ENCODE peak calls at places on chromosome 5, in nine cellular contexts. W, N, Z, G, U, L, O, X and A are unnamed samples.

GRCh38 chr5:5710471-5710870 is 288.0 kb downstream of the ICE1 start:
- DNase-seq in L (no peak), O (no peak), U (no peak), N (no peak), G (no peak), W (peak; percentile 18), X (no peak), Z (no peak), A (no peak)

GRCh38 chr5:138272681-138273080 is 1.7 kb downstream of the GFRA3 start:
- DNase-seq in U (no peak), O (no peak), L (no peak), G (no peak), X (no peak), W (no peak), Z (no peak), N (no peak), A (no peak)

GRCh38 chr5:143102414-143102813 is 301.1 kb downstream of the NR3C1 start:
- DNase-seq in O (no peak), X (no peak), U (no peak), N (no peak), Z (no peak), W (no peak), L (no peak), G (no peak), A (no peak)

GRCh38 chr5:159451197-159452052 is 121.1 kb upstream of the IL12B start:
- DNase-seq in O (peak; percentile 46), Z (no peak), G (peak; percentile 7), N (peak; percentile 90), X (no peak), W (peak; percentile 28), L (no peak), U (peak; percentile 71), A (no peak)

GRCh38 chr5:122415481-122416120 is 103.6 kb downstream of the SNCAIP start:
- DNase-seq in L (peak; percentile 55), U (peak; percentile 51), O (peak; percentile 38), W (peak; percentile 83), Z (peak; percentile 6), G (peak; percentile 52), X (no peak), N (peak; percentile 68), A (peak; percentile 25)

GRCh38 chr5:1343931-1344901 is 683 bp downstream of the CLPTM1L start:
- DNase-seq in G (no peak), O (no peak), L (no peak), X (no peak), W (peak; percentile 40), N (no peak), Z (peak; percentile 44), U (no peak), A (no peak)

GRCh38 chr5:35487255-35488035 is 130.2 kb upstream of the SPEF2 start:
- DNase-seq in G (no peak), N (no peak), U (no peak), L (no peak), X (no peak), O (no peak), Z (no peak), W (no peak), A (no peak)

GRCh38 chr5:157222506-157223230 is 42.0 kb downstream of the ITK start:
- DNase-seq in L (no peak), X (peak; percentile 28), W (no peak), Z (peak; percentile 78), O (no peak), U (peak; percentile 28), G (no peak), N (no peak), A (no peak)

GRCh38 chr5:167633114-167633513 is 658.3 kb upstream of the WWC1 start:
- DNase-seq in X (no peak), Z (no peak), W (peak; percentile 30), N (no peak), L (no peak), G (no peak), U (no peak), O (no peak), A (no peak)

GRCh38 chr5:149532413-149532812 is 18.8 kb downstream of the CSNK1A1 start:
- DNase-seq in G (no peak), N (no peak), X (no peak), L (no peak), W (no peak), O (no peak), Z (no peak), U (no peak), A (no peak)

GRCh38 chr5:16321284-16321683 is 141.7 kb upstream of the MARCHF11 start:
- DNase-seq in W (no peak), L (no peak), O (no peak), Z (no peak), G (no peak), X (no peak), U (no peak), N (no peak), A (no peak)

GRCh38 chr5:50564558-50564957 is 101.9 kb upstream of the PARP8 start:
- DNase-seq in W (no peak), G (no peak), O (no peak), Z (no peak), L (no peak), X (no peak), U (no peak), N (no peak), A (no peak)

GRCh38 chr5:57175586-57175985 is 1.7 kb downstream of the GPBP1 start:
- DNase-seq in X (no peak), W (no peak), O (no peak), G (no peak), L (no peak), U (no peak), Z (peak; percentile 67), N (no peak), A (no peak)

GRCh38 chr5:98770158-98770910 is 3.1 kb upstream of the RGMB start:
- DNase-seq in W (peak; percentile 53), G (peak; percentile 54), Z (peak; percentile 34), O (no peak), U (peak; percentile 21), X (no peak), N (no peak), L (peak; percentile 54), A (no peak)

GRCh38 chr5:65191554-65192126 is 290.1 kb downstream of the ADAMTS6 start:
- DNase-seq in N (no peak), L (no peak), O (no peak), X (no peak), U (no peak), Z (no peak), G (no peak), W (no peak), A (no peak)